ENCODE peak calls at places on chromosomes 12 and 14, in five cellular contexts. One of them, this sample, is unnamed.

GRCh38 chr12:18824287-18824686 is 86.4 kb downstream of the CAPZA3 start:
- DNase-seq in effector memory CD4-positive, alpha-beta T cell: no peak
- DNase-seq in T-helper 1 cell: no peak
- DNase-seq in endothelial cell: no peak
- DNase-seq in cardiac muscle cell: no peak
- DNase-seq in this sample: no peak

GRCh38 chr12:104641862-104642261 is 185.1 kb downstream of the CHST11 start:
- DNase-seq in endothelial cell: no peak
- DNase-seq in T-helper 1 cell: no peak
- DNase-seq in effector memory CD4-positive, alpha-beta T cell: no peak
- DNase-seq in cardiac muscle cell: no peak
- DNase-seq in this sample: no peak

GRCh38 chr14:23664207-23664885 is 28.2 kb downstream of the DHRS2 start:
- DNase-seq in T-helper 1 cell: no peak
- DNase-seq in cardiac muscle cell: no peak
- DNase-seq in endothelial cell: no peak
- DNase-seq in effector memory CD4-positive, alpha-beta T cell: no peak
- DNase-seq in this sample: no peak

GRCh38 chr12:58787021-58787760 is 133.1 kb downstream of the LRIG3 start:
- DNase-seq in effector memory CD4-positive, alpha-beta T cell: no peak
- DNase-seq in T-helper 1 cell: no peak
- DNase-seq in endothelial cell: no peak
- DNase-seq in cardiac muscle cell: no peak
- DNase-seq in this sample: no peak

GRCh38 chr12:124547626-124548025 is 19.8 kb downstream of the NCOR2 start:
- DNase-seq in T-helper 1 cell: no peak
- DNase-seq in cardiac muscle cell: no peak
- DNase-seq in endothelial cell: no peak
- DNase-seq in effector memory CD4-positive, alpha-beta T cell: no peak
- DNase-seq in this sample: no peak

GRCh38 chr14:92759300-92759678 is 10.9 kb upstream of the LGMN start:
- DNase-seq in effector memory CD4-positive, alpha-beta T cell: no peak
- DNase-seq in T-helper 1 cell: no peak
- DNase-seq in endothelial cell: no peak
- DNase-seq in cardiac muscle cell: peak; percentile 53
- DNase-seq in this sample: peak; percentile 52

GRCh38 chr12:110109037-110109836 is 14.9 kb upstream of the IFT81 start:
- DNase-seq in endothelial cell: no peak
- DNase-seq in T-helper 1 cell: no peak
- DNase-seq in cardiac muscle cell: peak; percentile 92
- DNase-seq in effector memory CD4-positive, alpha-beta T cell: no peak
- DNase-seq in this sample: peak; percentile 98

GRCh38 chr12:78651755-78652154 is 212.8 kb upstream of the SYT1 start:
- DNase-seq in cardiac muscle cell: no peak
- DNase-seq in effector memory CD4-positive, alpha-beta T cell: no peak
- DNase-seq in T-helper 1 cell: no peak
- DNase-seq in endothelial cell: no peak
- DNase-seq in this sample: peak; percentile 72

GRCh38 chr12:106682594-106683234 is 91.8 kb upstream of the RIC8B start:
- DNase-seq in T-helper 1 cell: peak; percentile 5
- DNase-seq in endothelial cell: no peak
- DNase-seq in cardiac muscle cell: no peak
- DNase-seq in effector memory CD4-positive, alpha-beta T cell: no peak
- DNase-seq in this sample: peak; percentile 50

GRCh38 chr12:107450541-107450940 is 235.1 kb upstream of the PWP1 start:
- DNase-seq in endothelial cell: no peak
- DNase-seq in cardiac muscle cell: no peak
- DNase-seq in T-helper 1 cell: no peak
- DNase-seq in effector memory CD4-positive, alpha-beta T cell: no peak
- DNase-seq in this sample: no peak

GRCh38 chr12:4272014-4272975 is 1.3 kb upstream of the CCND2 start:
- DNase-seq in effector memory CD4-positive, alpha-beta T cell: peak; percentile 87
- DNase-seq in endothelial cell: peak; percentile 65
- DNase-seq in cardiac muscle cell: peak; percentile 78
- DNase-seq in T-helper 1 cell: peak; percentile 96
- DNase-seq in this sample: peak; percentile 59

GRCh38 chr12:101086490-101086889 is 123.5 kb downstream of the SLC5A8 start:
- DNase-seq in T-helper 1 cell: no peak
- DNase-seq in endothelial cell: peak; percentile 47
- DNase-seq in effector memory CD4-positive, alpha-beta T cell: no peak
- DNase-seq in cardiac muscle cell: no peak
- DNase-seq in this sample: no peak

GRCh38 chr12:70788774-70789173 is 131.8 kb downstream of the PTPRR start:
- DNase-seq in endothelial cell: no peak
- DNase-seq in effector memory CD4-positive, alpha-beta T cell: no peak
- DNase-seq in T-helper 1 cell: no peak
- DNase-seq in cardiac muscle cell: no peak
- DNase-seq in this sample: no peak